ENCODE peak calls at places on chromosomes 4 and X, in ten cellular contexts. X is PC-3; N is effector memory CD4-positive, alpha-beta T cell; R is IMR-90; U is mesendoderm; D is CD8-positive, alpha-beta T cell; W is stomach; V is cardiac muscle cell; A is A549; J is SJSA1. I is an unnamed sample. For H3K4me1, the result is how much of the 10 kb centered on the place peaks cover.

GRCh38 chr4:52376107-52376704 is 282.9 kb downstream of the USP46 start:
- DNase-seq in X (peak), N (no peak), R (peak), U (peak), D (no peak), W (no peak), V (peak), A (peak), J (peak), I (peak)

GRCh38 chrX:101265869-101266428 is 25.2 kb downstream of the TAF7L start:
- DNase-seq in X (peak), N (no peak), R (peak), U (no peak), D (no peak), W (no peak), V (peak), A (no peak), J (peak), I (no peak)

GRCh38 chr4:64935469-64936001 is 526.3 kb upstream of the TECRL start:
- DNase-seq in X (no peak), N (no peak), R (no peak), U (peak), D (no peak), W (no peak), V (no peak), A (no peak), J (no peak), I (no peak)

GRCh38 chrX:70089575-70090297 is 27.5 kb downstream of the OTUD6A start:
- DNase-seq in X (peak), N (no peak), R (peak), U (no peak), D (no peak), W (no peak), V (peak), A (no peak), J (no peak), I (no peak)

GRCh38 chrX:9308426-9308825 is 156.4 kb upstream of the TBL1X start:
- DNase-seq in X (no peak), N (no peak), R (no peak), U (no peak), D (no peak), W (no peak), V (no peak), A (no peak), J (no peak), I (no peak)

GRCh38 chrX:68929332-68930150 is 100.7 kb downstream of the EFNB1 start:
- DNase-seq in X (peak), N (no peak), R (peak), U (peak), D (no peak), W (peak), V (peak), A (peak), J (peak), I (no peak)

GRCh38 chr4:54924891-54925290 is 200.5 kb downstream of the KDR start:
- DNase-seq in X (peak), N (no peak), R (no peak), U (no peak), D (no peak), W (no peak), V (no peak), A (no peak), J (no peak), I (no peak)

GRCh38 chr4:130573742-130574141 is 1477.8 kb downstream of the C4orf33 start:
- DNase-seq in X (no peak), N (no peak), R (no peak), U (no peak), D (no peak), W (no peak), V (no peak), A (no peak), J (no peak), I (no peak)

GRCh38 chrX:103157511-103158316 is 57.2 kb upstream of the BEX4 start:
- DNase-seq in X (peak), N (no peak), R (peak), U (peak), D (peak), W (no peak), V (peak), A (peak), J (peak), I (peak)

GRCh38 chr4:76747613-76748012 is 150.3 kb downstream of the SOWAHB start:
- DNase-seq in X (no peak), N (no peak), R (peak), U (no peak), D (no peak), W (no peak), V (no peak), A (no peak), J (no peak), I (no peak)

GRCh38 chr4:128288689-128289106 is 1.1 kb upstream of the PGRMC2 start:
- DNase-seq in X (peak), N (peak), R (peak), U (peak), D (peak), W (peak), V (peak), A (peak), J (no peak), I (peak)

GRCh38 chr4:94536049-94536448 is 84.3 kb downstream of the PDLIM5 start:
- DNase-seq in X (no peak), N (no peak), R (no peak), U (peak), D (no peak), W (no peak), V (no peak), A (no peak), J (no peak), I (no peak)

GRCh38 chr4:168593399-168593798 is 96.5 kb downstream of the PALLD start:
- DNase-seq in X (peak), N (no peak), R (peak), U (no peak), D (no peak), W (no peak), V (no peak), A (no peak), J (peak), I (no peak)

GRCh38 chr4:48651869-48652447 is 128.1 kb downstream of the FRYL start:
- DNase-seq in X (no peak), N (no peak), R (peak), U (no peak), D (no peak), W (no peak), V (no peak), A (no peak), J (peak), I (no peak)

GRCh38 chr4:38930199-38930598 is 62.6 kb downstream of the FAM114A1 start:
- DNase-seq in X (no peak), N (no peak), R (no peak), U (no peak), D (no peak), W (no peak), V (no peak), A (no peak), J (no peak), I (peak)

GRCh38 chr4:74665346-74665745 is 129.0 kb downstream of the BTC start:
- DNase-seq in X (peak), N (no peak), R (no peak), U (no peak), D (no peak), W (no peak), V (no peak), A (no peak), J (no peak), I (no peak)

GRCh38 chrX:105553118-105553517 is 269.2 kb upstream of the NRK start:
- DNase-seq in X (no peak), N (no peak), R (no peak), U (no peak), D (no peak), W (no peak), V (no peak), A (no peak), J (no peak), I (no peak)

GRCh38 chrX:22081475-22082092 is 49.5 kb downstream of the PHEX start:
- DNase-seq in X (peak), N (peak), R (peak), U (peak), D (peak), W (peak), V (peak), A (peak), J (peak), I (peak)

GRCh38 chr4:37822220-37822619 is 4.3 kb upstream of the PGM2 start:
- DNase-seq in X (no peak), N (no peak), R (no peak), U (no peak), D (no peak), W (no peak), V (peak), A (no peak), J (no peak), I (no peak)

GRCh38 chr4:152919826-152920225 is 16.3 kb upstream of the FHDC1 start:
- DNase-seq in X (no peak), N (no peak), R (no peak), U (no peak), D (no peak), W (no peak), V (no peak), A (no peak), J (no peak), I (no peak)

GRCh38 chr4:3073158-3074077 is 920 bp downstream of the HTT-AS start:
- DNase-seq in X (no peak), N (no peak), R (no peak), U (no peak), D (peak), W (no peak), V (no peak), A (no peak), J (peak), I (no peak)

GRCh38 chr4:140374130-140374477 is 658 bp downstream of the SCOC start:
- DNase-seq in X (peak), N (no peak), R (no peak), U (no peak), D (no peak), W (no peak), V (no peak), A (no peak), J (no peak), I (no peak)

GRCh38 chr4:82790060-82790660 is 8.4 kb downstream of the SCD5 start:
- DNase-seq in X (no peak), N (no peak), R (no peak), U (no peak), D (no peak), W (no peak), V (no peak), A (no peak), J (no peak), I (no peak)

GRCh38 chr4:109945056-109945455 is 32.4 kb downstream of the EGF start:
- DNase-seq in X (peak), N (no peak), R (no peak), U (no peak), D (no peak), W (no peak), V (no peak), A (peak), J (no peak), I (no peak)

GRCh38 chr4:151418385-151418784 is 9.4 kb downstream of the FHIP1A start:
- DNase-seq in X (peak), N (no peak), R (peak), U (peak), D (no peak), W (no peak), V (peak), A (no peak), J (peak), I (peak)

GRCh38 chrX:46758163-46758955 is 559 bp downstream of the SLC9A7 start:
- DNase-seq in X (peak), N (no peak), R (peak), U (no peak), D (peak), W (no peak), V (peak), A (peak), J (no peak), I (peak)

GRCh38 chr4:85381968-85382367 is 93.0 kb upstream of the ARHGAP24 start:
- DNase-seq in X (no peak), N (no peak), R (no peak), U (no peak), D (no peak), W (no peak), V (no peak), A (no peak), J (no peak), I (no peak)

GRCh38 chrX:130770615-130771014 is 132.4 kb downstream of the ENOX2 start:
- DNase-seq in X (peak), N (no peak), R (peak), U (no peak), D (no peak), W (no peak), V (peak), A (peak), J (peak), I (no peak)

GRCh38 chr4:24719615-24720014 is 75.8 kb upstream of the SOD3 start:
- DNase-seq in X (no peak), N (no peak), R (no peak), U (no peak), D (no peak), W (no peak), V (no peak), A (no peak), J (no peak), I (no peak)

GRCh38 chrX:15567886-15568616 is 32.7 kb downstream of the ACE2 start:
- DNase-seq in X (peak), N (no peak), R (no peak), U (peak), D (no peak), W (no peak), V (peak), A (peak), J (no peak), I (peak)
- H3K27ac ChIP-seq in X (no peak), N (no peak), R (no peak), U (no peak), D (no peak), W (no peak), V (no peak), A (no peak), J (no peak), I (no peak)

DNA sequence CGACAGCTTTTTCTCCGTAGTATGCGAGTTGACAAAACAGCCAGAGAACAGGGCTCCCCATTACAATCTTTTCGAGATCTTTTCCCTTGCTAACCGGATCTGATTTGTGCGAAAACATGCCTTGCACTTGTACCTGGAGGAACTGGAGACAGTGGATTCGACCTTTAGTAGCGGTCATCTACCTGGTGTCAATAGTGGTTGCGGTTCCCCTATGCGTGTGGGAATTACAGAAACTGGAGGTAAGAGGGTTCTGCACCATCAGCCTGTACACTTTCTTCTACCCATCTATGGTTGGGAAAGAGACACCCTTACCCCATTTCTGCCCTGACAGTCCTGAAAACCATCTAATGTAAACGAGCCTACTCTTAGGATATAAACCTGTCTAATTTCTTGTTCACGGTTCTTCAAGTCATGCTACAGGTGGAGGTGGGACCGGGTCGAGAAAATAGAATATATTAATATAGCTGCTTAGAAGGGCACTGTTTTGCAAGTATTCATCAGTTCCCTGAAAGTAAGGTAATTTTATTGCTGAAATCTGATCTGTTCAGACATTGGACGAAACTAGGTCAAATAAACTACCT is 734 bp downstream of the TMEM184C start:
- DNase-seq in X (peak), N (no peak), R (no peak), U (no peak), D (no peak), W (no peak), V (no peak), A (no peak), J (no peak), I (no peak)
- H3K4me3 ChIP-seq in X (peak), N (peak), R (peak), U (peak), D (peak), W (peak), V (peak), A (peak), J (peak), I (peak)

GRCh38 chrX:156002517-156002916 is 5.0 kb downstream of the IL9R start:
- DNase-seq in X (no peak), N (no peak), R (no peak), U (no peak), D (no peak), W (no peak), V (no peak), A (no peak), J (no peak), I (no peak)

GRCh38 chrX:156001001-156001666 is 3.6 kb downstream of the IL9R start:
- DNase-seq in X (no peak), N (no peak), R (no peak), U (no peak), D (no peak), W (no peak), V (no peak), A (no peak), J (no peak), I (no peak)

GRCh38 chrX:155998761-155999510 is 1.4 kb downstream of the IL9R start:
- DNase-seq in X (no peak), N (no peak), R (no peak), U (no peak), D (no peak), W (no peak), V (no peak), A (no peak), J (no peak), I (no peak)

GRCh38 chrX:156001667-156002021 is 4.1 kb downstream of the IL9R start:
- DNase-seq in X (no peak), N (no peak), R (no peak), U (no peak), D (no peak), W (no peak), V (no peak), A (no peak), J (no peak), I (no peak)

DNA sequence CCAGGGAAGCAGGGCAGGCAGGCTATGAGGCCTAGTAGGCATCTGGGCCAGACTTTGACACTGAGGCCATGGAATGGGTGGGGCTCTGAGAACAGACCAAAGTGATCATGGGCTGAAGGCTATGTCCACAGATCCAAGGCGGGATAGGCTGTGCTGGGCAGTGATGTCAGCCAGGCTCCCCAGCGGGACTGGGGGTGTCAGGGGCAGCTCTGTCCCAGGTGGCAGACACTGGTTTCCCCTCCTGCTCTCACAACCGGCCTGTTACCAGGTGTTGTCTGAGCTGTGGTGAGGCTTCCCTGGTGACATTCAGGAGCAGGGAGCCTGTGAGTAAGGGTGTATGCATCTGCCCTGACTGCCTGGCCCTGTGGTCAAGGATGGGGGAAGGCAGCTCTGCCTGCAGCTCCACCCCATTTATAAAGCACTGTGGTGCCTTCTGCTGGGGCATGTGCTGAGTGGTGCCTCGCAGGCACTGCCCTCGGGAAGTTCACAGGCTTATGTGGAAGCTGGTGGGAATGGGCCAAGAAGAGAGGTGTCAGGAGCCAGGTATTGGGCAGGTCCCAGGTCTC is 2.9 kb downstream of the IL9R start:
- DNase-seq in X (no peak), N (no peak), R (no peak), U (no peak), D (no peak), W (no peak), V (no peak), A (no peak), J (no peak), I (peak)
- H3K4me1 ChIP-seq in X (under half), N (under half), R (under half), U (under half), D (under half), W (under half), V (under half), A (under half), J (under half), I (under half)

DNA sequence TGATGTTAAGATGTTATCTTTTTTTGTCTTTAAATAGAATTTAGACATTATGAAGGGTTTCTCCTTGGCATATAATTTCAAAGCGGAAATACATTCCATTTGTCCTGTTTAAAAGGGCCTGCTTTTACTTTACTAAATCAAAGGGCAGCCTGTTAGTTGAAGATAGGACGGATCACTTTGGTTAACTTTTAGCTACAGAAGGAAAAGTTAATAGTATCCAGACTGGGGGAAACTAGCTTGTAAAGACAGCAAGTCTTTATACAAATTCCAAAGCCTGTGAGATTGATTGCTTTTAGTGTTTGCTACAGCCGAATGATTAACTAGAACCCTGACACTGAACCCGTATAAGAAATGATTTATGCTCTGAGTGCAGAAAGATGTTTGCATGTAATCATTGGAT is 93.3 kb downstream of the FRAS1 start:
- DNase-seq in X (no peak), N (no peak), R (no peak), U (no peak), D (no peak), W (no peak), V (no peak), A (no peak), J (no peak), I (no peak)
- H3K27ac ChIP-seq in X (no peak), N (no peak), R (no peak), U (no peak), D (no peak), W (no peak), V (peak), A (no peak), J (no peak), I (peak)

GRCh38 chr4:20248155-20248558 is 3.5 kb upstream of the SLIT2 start:
- DNase-seq in X (peak), N (no peak), R (peak), U (peak), D (no peak), W (no peak), V (peak), A (no peak), J (peak), I (peak)

GRCh38 chr4:20252656-20253271 is 1.1 kb downstream of the SLIT2 start:
- DNase-seq in X (peak), N (no peak), R (peak), U (peak), D (no peak), W (no peak), V (peak), A (no peak), J (peak), I (peak)

GRCh38 chr4:20251061-20251795 is 477 bp upstream of the SLIT2 start:
- DNase-seq in X (peak), N (no peak), R (peak), U (no peak), D (no peak), W (no peak), V (peak), A (no peak), J (no peak), I (no peak)

GRCh38 chr4:20251796-20252655 is at the start of gene SLIT2:
- DNase-seq in X (peak), N (no peak), R (peak), U (peak), D (no peak), W (peak), V (peak), A (peak), J (peak), I (peak)

DNA sequence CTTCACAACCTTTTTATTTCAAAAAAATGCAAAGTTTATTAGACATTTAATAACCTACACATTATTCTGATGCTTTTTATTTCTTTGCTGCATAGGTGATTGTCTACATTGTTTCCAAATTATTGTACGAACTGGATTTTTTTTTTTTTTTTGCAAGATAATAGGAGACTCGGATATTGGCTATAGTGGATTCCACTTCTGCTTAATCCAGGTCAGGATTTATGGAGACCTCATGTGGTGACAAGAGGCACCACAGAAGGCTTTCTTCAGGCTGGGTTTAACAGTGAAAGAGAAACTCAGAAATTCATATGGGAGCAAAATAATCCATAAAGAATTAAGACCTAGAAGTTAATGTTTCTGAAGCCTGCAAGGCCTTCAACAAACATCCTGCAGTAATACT is 2.4 kb upstream of the SLIT2 start:
- DNase-seq in X (peak), N (no peak), R (peak), U (peak), D (no peak), W (no peak), V (peak), A (no peak), J (peak), I (peak)
- H3K4me3 ChIP-seq in X (no peak), N (no peak), R (no peak), U (no peak), D (no peak), W (no peak), V (no peak), A (no peak), J (no peak), I (no peak)

GRCh38 chr4:143358923-143359694 is 22.4 kb downstream of the GAB1 start:
- DNase-seq in X (peak), N (no peak), R (peak), U (no peak), D (no peak), W (peak), V (peak), A (peak), J (no peak), I (peak)
- H3K4me1 ChIP-seq in X (half or more), N (under half), R (under half), U (under half), D (under half), W (under half), V (under half), A (under half), J (under half), I (half or more)

I was measured in hepatocyte.